ENCODE peak calls at places on chromosomes 7 and 10, in nine cellular contexts. J, U, P, D, I, S, C, V and H are unnamed samples.
A peak's percentile ranks its signal among the peaks of the same experiment; 100 is the strongest.

GRCh38 chr7:112366886-112367285 is 83.4 kb upstream of the IFRD1 start:
- DNase-seq in D (no peak), V (no peak), C (no peak), P (no peak), U (no peak), S (no peak), J (no peak), I (no peak), H (no peak)

GRCh38 chr10:17951868-17952371 is at the start of gene SLC39A12:
- DNase-seq in I (no peak), D (no peak), J (no peak), V (no peak), C (peak; percentile 42), U (no peak), P (no peak), S (no peak), H (no peak)

GRCh38 chr7:36037121-36037662 is 115.9 kb upstream of the EEPD1 start:
- DNase-seq in S (peak; percentile 89), P (peak; percentile 22), U (no peak), J (no peak), D (no peak), C (peak; percentile 81), I (no peak), V (peak; percentile 5), H (no peak)

GRCh38 chr10:30784896-30785605 is 155.5 kb upstream of the LYZL2 start:
- DNase-seq in I (peak; percentile 85), S (peak; percentile 74), V (peak; percentile 83), U (peak; percentile 52), C (no peak), P (peak; percentile 95), D (no peak), J (no peak), H (no peak)

GRCh38 chr10:131075218-131075770 is 236.2 kb downstream of the TCERG1L start:
- DNase-seq in D (no peak), P (no peak), S (no peak), C (no peak), I (peak; percentile 60), J (no peak), V (no peak), U (no peak), H (no peak)

GRCh38 chr10:120841522-120842189 is 9.5 kb upstream of the WDR11 start:
- DNase-seq in V (no peak), J (no peak), S (no peak), I (no peak), C (no peak), P (no peak), D (no peak), U (no peak), H (no peak)

GRCh38 chr10:35470535-35470934 is 134.2 kb downstream of the CCNY start:
- DNase-seq in P (peak; percentile 41), J (no peak), C (no peak), U (peak; percentile 23), S (no peak), V (peak; percentile 40), I (no peak), D (no peak), H (no peak)

GRCh38 chr7:74479066-74479781 is 25.5 kb downstream of the GTF2IRD1 start:
- DNase-seq in J (no peak), V (no peak), S (peak; percentile 69), I (no peak), U (peak; percentile 92), C (no peak), D (no peak), P (no peak), H (no peak)